ENCODE peak calls at places on chromosomes 4 and X, in six cellular contexts. One of them, this sample, is unnamed.

GRCh38 chr4:147755567-147756295 is 23.8 kb downstream of the ARHGAP10 start:
- DNase-seq in ELR: no peak
- DNase-seq in left lung: no peak
- DNase-seq in T-helper 1 cell: no peak
- DNase-seq in ureter: no peak
- DNase-seq in IMR-90: peak; percentile 83
- DNase-seq in this sample: no peak

GRCh38 chrX:1392376-1393130 is 640 bp upstream of the SLC25A6 start:
- DNase-seq in ELR: peak; percentile 76
- DNase-seq in left lung: peak; percentile 78
- DNase-seq in T-helper 1 cell: no peak
- DNase-seq in ureter: peak; percentile 81
- DNase-seq in IMR-90: peak; percentile 52
- DNase-seq in this sample: peak; percentile 78

GRCh38 chr4:123327846-123328447 is 68.6 kb upstream of the SPRY1 start:
- DNase-seq in ELR: no peak
- DNase-seq in left lung: no peak
- DNase-seq in T-helper 1 cell: no peak
- DNase-seq in ureter: no peak
- DNase-seq in IMR-90: no peak
- DNase-seq in this sample: no peak

GRCh38 chr4:184384056-184384809 is 90.1 kb downstream of the IRF2 start:
- DNase-seq in ELR: peak; percentile 77
- DNase-seq in left lung: no peak
- DNase-seq in T-helper 1 cell: no peak
- DNase-seq in ureter: peak; percentile 81
- DNase-seq in IMR-90: peak; percentile 96
- DNase-seq in this sample: peak; percentile 95

GRCh38 chrX:129957241-129958099 is 25.0 kb upstream of the BCORL1 start:
- DNase-seq in ELR: peak; percentile 67
- DNase-seq in left lung: peak; percentile 81
- DNase-seq in T-helper 1 cell: peak; percentile 15
- DNase-seq in ureter: peak; percentile 61
- DNase-seq in IMR-90: peak; percentile 16
- DNase-seq in this sample: no peak

GRCh38 chr4:175622887-175623286 is 189.2 kb downstream of the GPM6A start:
- DNase-seq in ELR: peak; percentile 42
- DNase-seq in left lung: no peak
- DNase-seq in T-helper 1 cell: no peak
- DNase-seq in ureter: no peak
- DNase-seq in IMR-90: no peak
- DNase-seq in this sample: no peak

GRCh38 chr4:156169011-156169410 is 215.3 kb upstream of the CTSO start:
- DNase-seq in ELR: peak; percentile 72
- DNase-seq in left lung: peak; percentile 43
- DNase-seq in T-helper 1 cell: no peak
- DNase-seq in ureter: peak; percentile 43
- DNase-seq in IMR-90: peak; percentile 95
- DNase-seq in this sample: peak; percentile 76

GRCh38 chr4:7392438-7393374 is 42.0 kb downstream of the PSAPL1 start:
- DNase-seq in ELR: peak; percentile 61
- DNase-seq in left lung: peak; percentile 51
- DNase-seq in T-helper 1 cell: no peak
- DNase-seq in ureter: peak; percentile 43
- DNase-seq in IMR-90: peak; percentile 16
- DNase-seq in this sample: no peak

GRCh38 chr4:85889314-85889713 is 414.4 kb downstream of the ARHGAP24 start:
- DNase-seq in ELR: no peak
- DNase-seq in left lung: no peak
- DNase-seq in T-helper 1 cell: no peak
- DNase-seq in ureter: no peak
- DNase-seq in IMR-90: no peak
- DNase-seq in this sample: no peak

GRCh38 chrX:23317799-23318724 is 16.6 kb upstream of the PTCHD1 start:
- DNase-seq in ELR: peak; percentile 21
- DNase-seq in left lung: no peak
- DNase-seq in T-helper 1 cell: no peak
- DNase-seq in ureter: no peak
- DNase-seq in IMR-90: no peak
- DNase-seq in this sample: peak; percentile 44

GRCh38 chr4:40212674-40213504 is 16.1 kb downstream of the RHOH start:
- DNase-seq in ELR: peak; percentile 32
- DNase-seq in left lung: no peak
- DNase-seq in T-helper 1 cell: no peak
- DNase-seq in ureter: no peak
- DNase-seq in IMR-90: peak; percentile 20
- DNase-seq in this sample: no peak

GRCh38 chr4:122163301-122163700 is 11.2 kb downstream of the BLTP1 start:
- DNase-seq in ELR: no peak
- DNase-seq in left lung: no peak
- DNase-seq in T-helper 1 cell: no peak
- DNase-seq in ureter: no peak
- DNase-seq in IMR-90: no peak
- DNase-seq in this sample: no peak

GRCh38 chr4:114015444-114015899 is 36.0 kb upstream of the ARSJ start:
- DNase-seq in ELR: peak; percentile 99
- DNase-seq in left lung: no peak
- DNase-seq in T-helper 1 cell: no peak
- DNase-seq in ureter: no peak
- DNase-seq in IMR-90: peak; percentile 99
- DNase-seq in this sample: peak; percentile 98

GRCh38 chr4:176001171-176002006 is 64.3 kb upstream of the WDR17 start:
- DNase-seq in ELR: peak; percentile 46
- DNase-seq in left lung: peak; percentile 50
- DNase-seq in T-helper 1 cell: no peak
- DNase-seq in ureter: peak; percentile 42
- DNase-seq in IMR-90: peak; percentile 0
- DNase-seq in this sample: peak; percentile 30

GRCh38 chr4:103721251-103721650 is 1.5 kb upstream of the TACR3 start:
- DNase-seq in ELR: no peak
- DNase-seq in left lung: no peak
- DNase-seq in T-helper 1 cell: no peak
- DNase-seq in ureter: no peak
- DNase-seq in IMR-90: no peak
- DNase-seq in this sample: peak; percentile 52

GRCh38 chrX:1558761-1559468 is 21.9 kb upstream of the P2RY8 start:
- DNase-seq in ELR: no peak
- DNase-seq in left lung: peak; percentile 6
- DNase-seq in T-helper 1 cell: no peak
- DNase-seq in ureter: peak; percentile 12
- DNase-seq in IMR-90: no peak
- DNase-seq in this sample: no peak

GRCh38 chr4:156954598-156954997 is 17.0 kb downstream of the PDGFC start:
- DNase-seq in ELR: no peak
- DNase-seq in left lung: no peak
- DNase-seq in T-helper 1 cell: no peak
- DNase-seq in ureter: no peak
- DNase-seq in IMR-90: peak; percentile 33
- DNase-seq in this sample: no peak

GRCh38 chrX:75038925-75039324 is 113.7 kb upstream of the NEXMIF start:
- DNase-seq in ELR: peak; percentile 33
- DNase-seq in left lung: no peak
- DNase-seq in T-helper 1 cell: no peak
- DNase-seq in ureter: no peak
- DNase-seq in IMR-90: peak; percentile 32
- DNase-seq in this sample: peak; percentile 8

GRCh38 chr4:149897784-149898183 is 82.1 kb upstream of the IQCM start:
- DNase-seq in ELR: peak; percentile 46
- DNase-seq in left lung: no peak
- DNase-seq in T-helper 1 cell: no peak
- DNase-seq in ureter: no peak
- DNase-seq in IMR-90: peak; percentile 26
- DNase-seq in this sample: peak; percentile 47

GRCh38 chr4:5888222-5888701 is 4.6 kb downstream of the CRMP1 start:
- DNase-seq in ELR: no peak
- DNase-seq in left lung: no peak
- DNase-seq in T-helper 1 cell: no peak
- DNase-seq in ureter: no peak
- DNase-seq in IMR-90: no peak
- DNase-seq in this sample: no peak

GRCh38 chrX:41027388-41027787 is 57.9 kb upstream of the USP9X start:
- DNase-seq in ELR: peak; percentile 73
- DNase-seq in left lung: no peak
- DNase-seq in T-helper 1 cell: no peak
- DNase-seq in ureter: no peak
- DNase-seq in IMR-90: peak; percentile 76
- DNase-seq in this sample: peak; percentile 59

GRCh38 chrX:108699368-108699767 is 37.0 kb downstream of the IRS4 start:
- DNase-seq in ELR: peak; percentile 45
- DNase-seq in left lung: no peak
- DNase-seq in T-helper 1 cell: no peak
- DNase-seq in ureter: no peak
- DNase-seq in IMR-90: peak; percentile 14
- DNase-seq in this sample: peak; percentile 53